ENCODE peak calls at places on chromosome 16, in four cellular contexts. One of them, this sample, is unnamed.

GRCh38 chr16:62954144-62955032 is 918.1 kb upstream of the CDH8 start:
- DNase-seq in neuronal stem cell: peak
- DNase-seq in mesendoderm: peak
- DNase-seq in H1: no peak
- DNase-seq in this sample: no peak

GRCh38 chr16:104355-104754 is 26.3 kb downstream of the MPG start:
- DNase-seq in neuronal stem cell: no peak
- DNase-seq in mesendoderm: no peak
- DNase-seq in H1: no peak
- DNase-seq in this sample: no peak

GRCh38 chr16:64278196-64278595 is 843.7 kb downstream of the CDH11 start:
- DNase-seq in mesendoderm: no peak
- DNase-seq in neuronal stem cell: no peak
- DNase-seq in H1: no peak
- DNase-seq in this sample: peak

GRCh38 chr16:85579199-85579598 is 33.9 kb upstream of the GSE1 start:
- DNase-seq in H1: peak
- DNase-seq in mesendoderm: peak
- DNase-seq in neuronal stem cell: peak
- DNase-seq in this sample: no peak

GRCh38 chr16:3274490-3274889 is 8.8 kb upstream of the ZNF263 start:
- DNase-seq in mesendoderm: no peak
- DNase-seq in neuronal stem cell: no peak
- DNase-seq in H1: no peak
- DNase-seq in this sample: no peak

GRCh38 chr16:81576696-81577095 is 132.1 kb downstream of the CMIP start:
- DNase-seq in mesendoderm: no peak
- DNase-seq in H1: no peak
- DNase-seq in neuronal stem cell: no peak
- DNase-seq in this sample: no peak

GRCh38 chr16:3945751-3946603 is 65.5 kb upstream of the CREBBP start:
- DNase-seq in mesendoderm: peak
- DNase-seq in neuronal stem cell: no peak
- DNase-seq in H1: no peak
- DNase-seq in this sample: peak

GRCh38 chr16:27080870-27081269 is 14.1 kb downstream of the C16orf82 start:
- DNase-seq in neuronal stem cell: no peak
- DNase-seq in mesendoderm: peak
- DNase-seq in H1: no peak
- DNase-seq in this sample: peak

GRCh38 chr16:24499193-24499814 is 40.1 kb upstream of the RBBP6 start:
- DNase-seq in mesendoderm: peak
- DNase-seq in neuronal stem cell: peak
- DNase-seq in H1: peak
- DNase-seq in this sample: peak

GRCh38 chr16:9957002-9957401 is 225.2 kb downstream of the GRIN2A start:
- DNase-seq in H1: no peak
- DNase-seq in mesendoderm: peak
- DNase-seq in neuronal stem cell: no peak
- DNase-seq in this sample: no peak

GRCh38 chr16:1539720-1540555 is 6.5 kb downstream of the TMEM204 start:
- DNase-seq in H1: no peak
- DNase-seq in neuronal stem cell: no peak
- DNase-seq in mesendoderm: no peak
- DNase-seq in this sample: no peak

GRCh38 chr16:23171234-23171948 is 11.2 kb upstream of the SCNN1G start:
- DNase-seq in neuronal stem cell: no peak
- DNase-seq in mesendoderm: no peak
- DNase-seq in H1: no peak
- DNase-seq in this sample: no peak

GRCh38 chr16:80824623-80825364 is 20.4 kb upstream of the CDYL2 start:
- DNase-seq in neuronal stem cell: peak
- DNase-seq in mesendoderm: peak
- DNase-seq in H1: no peak
- DNase-seq in this sample: peak

GRCh38 chr16:79293831-79294230 is 306.7 kb downstream of the MAF start:
- DNase-seq in mesendoderm: no peak
- DNase-seq in H1: no peak
- DNase-seq in neuronal stem cell: no peak
- DNase-seq in this sample: no peak

GRCh38 chr16:89557230-89557935 is 3.1 kb upstream of the RPL13 start:
- DNase-seq in neuronal stem cell: peak
- DNase-seq in mesendoderm: peak
- DNase-seq in H1: no peak
- DNase-seq in this sample: peak

GRCh38 chr16:89343501-89344291 is 126.2 kb downstream of the ZNF778 start:
- DNase-seq in H1: no peak
- DNase-seq in neuronal stem cell: no peak
- DNase-seq in mesendoderm: no peak
- DNase-seq in this sample: peak

GRCh38 chr16:72111653-72112451 is 18.2 kb downstream of the DHX38 start:
- DNase-seq in mesendoderm: peak
- DNase-seq in neuronal stem cell: no peak
- DNase-seq in H1: no peak
- DNase-seq in this sample: no peak

GRCh38 chr16:25257504-25257955 is at the start of gene ZKSCAN2:
- DNase-seq in mesendoderm: peak
- DNase-seq in neuronal stem cell: peak
- DNase-seq in H1: peak
- DNase-seq in this sample: peak

GRCh38 chr16:55126456-55126855 is 195.8 kb downstream of the IRX5 start:
- DNase-seq in neuronal stem cell: no peak
- DNase-seq in mesendoderm: no peak
- DNase-seq in H1: no peak
- DNase-seq in this sample: no peak

GRCh38 chr16:80366023-80366422 is 174.8 kb upstream of the DYNLRB2 start:
- DNase-seq in mesendoderm: no peak
- DNase-seq in H1: no peak
- DNase-seq in neuronal stem cell: no peak
- DNase-seq in this sample: no peak

GRCh38 chr16:51465026-51465425 is 314.0 kb upstream of the SALL1 start:
- DNase-seq in H1: no peak
- DNase-seq in neuronal stem cell: no peak
- DNase-seq in mesendoderm: no peak
- DNase-seq in this sample: peak

GRCh38 chr16:14003119-14003570 is 68.0 kb upstream of the MRTFB start:
- DNase-seq in neuronal stem cell: peak
- DNase-seq in mesendoderm: peak
- DNase-seq in H1: peak
- DNase-seq in this sample: peak

GRCh38 chr16:79892278-79892677 is 291.7 kb upstream of the MAF start:
- DNase-seq in mesendoderm: no peak
- DNase-seq in neuronal stem cell: no peak
- DNase-seq in H1: no peak
- DNase-seq in this sample: no peak

GRCh38 chr16:69131167-69131748 is 1.1 kb downstream of the CHTF8 start:
- DNase-seq in H1: no peak
- DNase-seq in mesendoderm: peak
- DNase-seq in neuronal stem cell: peak
- DNase-seq in this sample: peak

GRCh38 chr16:20411055-20411454 is 1.7 kb downstream of the ACSM5 start:
- DNase-seq in neuronal stem cell: no peak
- DNase-seq in mesendoderm: no peak
- DNase-seq in H1: no peak
- DNase-seq in this sample: no peak

GRCh38 chr16:20409398-20410152 is at the start of gene ACSM5:
- DNase-seq in mesendoderm: peak
- DNase-seq in H1: no peak
- DNase-seq in neuronal stem cell: no peak
- DNase-seq in this sample: no peak

GRCh38 chr16:20410153-20410723 is 904 bp downstream of the ACSM5 start:
- DNase-seq in mesendoderm: no peak
- DNase-seq in H1: no peak
- DNase-seq in neuronal stem cell: no peak
- DNase-seq in this sample: no peak

DNA sequence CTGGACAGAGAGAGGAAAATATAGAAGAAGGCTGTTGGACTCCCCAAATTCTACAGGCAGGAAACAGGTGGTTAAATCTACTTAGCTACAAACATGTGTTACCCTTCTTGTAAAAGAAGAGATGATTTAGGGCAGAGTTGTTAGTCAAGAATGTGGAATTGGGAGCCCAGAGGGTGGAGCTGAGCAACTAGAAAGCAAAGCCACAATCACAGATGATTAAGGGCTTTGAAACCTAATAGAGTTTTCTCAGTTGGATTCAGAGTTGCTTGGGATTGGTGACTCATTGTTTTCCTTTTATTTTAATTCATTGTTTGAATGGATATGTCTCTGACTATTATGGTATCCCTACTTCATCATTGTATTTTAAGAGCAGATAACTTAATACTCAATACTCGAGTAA is 6.2 kb downstream of the ACSM5 start:
- DNase-seq in neuronal stem cell: no peak
- DNase-seq in H1: no peak
- DNase-seq in mesendoderm: no peak
- DNase-seq in this sample: no peak
- H2BK15ac ChIP-seq in neuronal stem cell: no peak
- H2BK15ac ChIP-seq in H1: no peak
- H2BK15ac ChIP-seq in mesendoderm: no peak
- H2BK15ac ChIP-seq in this sample: no peak

DNA sequence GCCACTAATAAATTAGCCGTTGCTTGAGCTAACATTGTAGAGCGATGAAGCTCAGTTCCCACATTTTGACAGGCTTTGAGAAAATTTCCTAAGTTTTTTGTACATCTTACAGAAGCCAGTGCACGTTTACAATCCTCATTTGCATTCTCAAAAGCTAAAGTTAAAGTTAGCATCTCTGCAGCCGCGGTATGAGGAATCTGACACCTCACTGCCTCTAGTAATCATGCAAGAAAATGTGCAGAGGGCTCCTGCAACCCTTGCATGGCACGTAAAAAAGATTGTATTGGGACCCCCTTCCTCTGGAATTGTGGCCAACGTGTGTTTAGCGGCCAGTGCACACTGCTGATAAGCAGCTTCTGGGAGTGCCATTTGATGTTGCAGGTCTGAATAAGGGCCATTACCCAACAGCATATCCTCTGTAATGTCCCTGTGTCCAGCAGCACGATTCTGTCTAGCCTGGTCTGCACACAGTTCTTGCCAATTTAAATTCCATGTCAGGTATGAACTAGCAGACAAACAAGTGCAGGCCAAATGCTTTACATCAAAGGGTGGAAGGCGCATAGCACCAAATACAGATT is 12.4 kb upstream of the ZNF689 start:
- DNase-seq in mesendoderm: no peak
- DNase-seq in H1: no peak
- DNase-seq in neuronal stem cell: no peak
- DNase-seq in this sample: no peak
- H2BK15ac ChIP-seq in mesendoderm: no peak
- H2BK15ac ChIP-seq in H1: no peak
- H2BK15ac ChIP-seq in neuronal stem cell: no peak
- H2BK15ac ChIP-seq in this sample: no peak

GRCh38 chr16:47687694-47688093 is 226.6 kb downstream of the PHKB start:
- DNase-seq in H1: no peak
- DNase-seq in mesendoderm: no peak
- DNase-seq in neuronal stem cell: no peak
- DNase-seq in this sample: no peak
- H2BK15ac ChIP-seq in H1: no peak
- H2BK15ac ChIP-seq in mesendoderm: no peak
- H2BK15ac ChIP-seq in neuronal stem cell: no peak
- H2BK15ac ChIP-seq in this sample: no peak

GRCh38 chr16:88076211-88076931 is 125.1 kb downstream of the BANP start:
- DNase-seq in H1: no peak
- DNase-seq in mesendoderm: no peak
- DNase-seq in neuronal stem cell: no peak
- DNase-seq in this sample: no peak
- H2BK15ac ChIP-seq in H1: no peak
- H2BK15ac ChIP-seq in mesendoderm: no peak
- H2BK15ac ChIP-seq in neuronal stem cell: no peak
- H2BK15ac ChIP-seq in this sample: no peak

GRCh38 chr16:19106625-19107020 is 7.1 kb upstream of the ITPRIPL2 start:
- DNase-seq in H1: no peak
- DNase-seq in mesendoderm: no peak
- DNase-seq in neuronal stem cell: no peak
- DNase-seq in this sample: no peak

GRCh38 chr16:19108409-19109287 is 5.1 kb upstream of the ITPRIPL2 start:
- DNase-seq in H1: no peak
- DNase-seq in neuronal stem cell: no peak
- DNase-seq in mesendoderm: no peak
- DNase-seq in this sample: no peak

GRCh38 chr16:19104591-19104990 is 9.2 kb upstream of the ITPRIPL2 start:
- DNase-seq in mesendoderm: no peak
- DNase-seq in H1: no peak
- DNase-seq in neuronal stem cell: peak
- DNase-seq in this sample: no peak

GRCh38 chr16:19105131-19105530 is 8.6 kb upstream of the ITPRIPL2 start:
- DNase-seq in neuronal stem cell: no peak
- DNase-seq in mesendoderm: no peak
- DNase-seq in H1: no peak
- DNase-seq in this sample: no peak

GRCh38 chr16:19105891-19106624 is 7.7 kb upstream of the ITPRIPL2 start:
- DNase-seq in neuronal stem cell: no peak
- DNase-seq in mesendoderm: no peak
- DNase-seq in H1: no peak
- DNase-seq in this sample: no peak
- H2BK15ac ChIP-seq in neuronal stem cell: no peak
- H2BK15ac ChIP-seq in mesendoderm: no peak
- H2BK15ac ChIP-seq in H1: no peak
- H2BK15ac ChIP-seq in this sample: no peak

GRCh38 chr16:84524346-84524920 is 20.0 kb upstream of the MEAK7 start:
- DNase-seq in mesendoderm: no peak
- DNase-seq in neuronal stem cell: no peak
- DNase-seq in H1: no peak
- DNase-seq in this sample: no peak

GRCh38 chr16:84527486-84528269 is 23.2 kb upstream of the MEAK7 start:
- DNase-seq in neuronal stem cell: no peak
- DNase-seq in mesendoderm: no peak
- DNase-seq in H1: no peak
- DNase-seq in this sample: no peak

GRCh38 chr16:84528317-84528716 is 23.9 kb upstream of the MEAK7 start:
- DNase-seq in mesendoderm: no peak
- DNase-seq in neuronal stem cell: no peak
- DNase-seq in H1: no peak
- DNase-seq in this sample: no peak

GRCh38 chr16:84529607-84530006 is 25.1 kb upstream of the MEAK7 start:
- DNase-seq in neuronal stem cell: no peak
- DNase-seq in H1: no peak
- DNase-seq in mesendoderm: no peak
- DNase-seq in this sample: no peak

GRCh38 chr16:84526794-84527485 is 22.5 kb upstream of the MEAK7 start:
- DNase-seq in mesendoderm: no peak
- DNase-seq in H1: no peak
- DNase-seq in neuronal stem cell: peak
- DNase-seq in this sample: no peak
- H2BK15ac ChIP-seq in mesendoderm: no peak
- H2BK15ac ChIP-seq in H1: peak
- H2BK15ac ChIP-seq in neuronal stem cell: no peak
- H2BK15ac ChIP-seq in this sample: no peak

This sample was measured in mesenchymal stem cell.